ENCODE peak calls at places on chromosome 3, in eight cellular contexts. V is HFF-Myc, N is fibroblast of lung, B is mesothelial cell of epicardium, H is DND-41, G is kidney epithelial cell, E is osteoblast, R is upper lobe of right lung. Q is an unnamed sample.

GRCh38 chr3:48552111-48552911 is 4.3 kb downstream of the PFKFB4 start:
- DNase-seq in H (no peak), B (no peak), R (peak), N (no peak), V (no peak), E (no peak), G (no peak), Q (no peak)

GRCh38 chr3:19342428-19342827 is 194.1 kb downstream of the KCNH8 start:
- DNase-seq in B (no peak), G (no peak), V (no peak), R (no peak), N (no peak), E (no peak), H (no peak), Q (no peak)

GRCh38 chr3:162007722-162008121 is 511.1 kb downstream of the OTOL1 start:
- DNase-seq in H (no peak), R (no peak), B (no peak), E (no peak), V (no peak), G (no peak), N (peak), Q (no peak)

GRCh38 chr3:185750702-185751101 is 74.1 kb downstream of the IGF2BP2 start:
- DNase-seq in V (no peak), N (no peak), H (no peak), B (no peak), G (no peak), R (no peak), E (no peak), Q (no peak)

GRCh38 chr3:46369675-46370132 is 1.0 kb upstream of the CCR5 start:
- DNase-seq in N (no peak), G (no peak), R (no peak), E (no peak), V (no peak), H (no peak), B (no peak), Q (peak)

GRCh38 chr3:152331018-152331541 is 62.4 kb downstream of the MBNL1 start:
- DNase-seq in N (peak), B (no peak), V (peak), H (no peak), G (peak), R (no peak), E (peak), Q (no peak)

GRCh38 chr3:37990527-37990926 is at the start of gene VILL:
- DNase-seq in H (no peak), N (no peak), G (no peak), V (no peak), E (peak), B (no peak), R (peak), Q (no peak)

GRCh38 chr3:3429841-3430240 is 250.3 kb upstream of the CRBN start:
- DNase-seq in N (no peak), E (no peak), V (no peak), G (no peak), R (no peak), B (no peak), H (no peak), Q (no peak)

GRCh38 chr3:191328383-191328962 is 721 bp upstream of the CCDC50 start:
- DNase-seq in N (no peak), G (no peak), B (no peak), H (no peak), V (no peak), R (no peak), E (no peak), Q (no peak)

GRCh38 chr3:56290376-56290775 is 177.9 kb downstream of the ERC2 start:
- DNase-seq in B (no peak), H (no peak), R (no peak), V (no peak), E (no peak), N (no peak), G (no peak), Q (no peak)

GRCh38 chr3:52121813-52122212 is 32.4 kb downstream of the POC1A start:
- DNase-seq in V (no peak), G (no peak), N (no peak), R (no peak), H (no peak), B (no peak), E (no peak), Q (no peak)

GRCh38 chr3:50078622-50079021 is 10.1 kb upstream of the RBM5 start:
- DNase-seq in G (no peak), V (no peak), E (no peak), H (no peak), B (no peak), R (no peak), N (no peak), Q (no peak)

GRCh38 chr3:23238156-23238555 is 35.0 kb downstream of the UBE2E2 start:
- DNase-seq in R (no peak), G (no peak), E (no peak), V (no peak), H (no peak), B (no peak), N (no peak), Q (no peak)

GRCh38 chr3:180467177-180467576 is 134.8 kb upstream of the TTC14 start:
- DNase-seq in V (no peak), B (no peak), H (no peak), E (no peak), R (no peak), G (no peak), N (no peak), Q (no peak)

GRCh38 chr3:145911016-145911415 is 250.0 kb downstream of the PLOD2 start:
- DNase-seq in R (no peak), B (no peak), V (no peak), G (no peak), N (peak), H (no peak), E (no peak), Q (no peak)

GRCh38 chr3:192887047-192887446 is 30.6 kb downstream of the MB21D2 start:
- DNase-seq in V (no peak), E (no peak), B (no peak), G (no peak), N (peak), R (no peak), H (no peak), Q (no peak)

GRCh38 chr3:171374260-171374659 is 85.9 kb downstream of the TNIK start:
- DNase-seq in H (no peak), V (no peak), N (no peak), B (no peak), G (no peak), R (no peak), E (no peak), Q (no peak)

GRCh38 chr3:111087924-111088469 is 16.4 kb downstream of the NECTIN3 start:
- DNase-seq in V (no peak), B (no peak), E (no peak), R (no peak), H (no peak), N (no peak), G (no peak), Q (no peak)

GRCh38 chr3:111956995-111957736 is 21.7 kb upstream of the ABHD10 start:
- DNase-seq in H (no peak), R (no peak), G (no peak), N (peak), V (no peak), B (no peak), E (no peak), Q (no peak)

GRCh38 chr3:146218880-146219866 is 31.7 kb downstream of the PLSCR4 start:
- DNase-seq in B (no peak), N (peak), G (no peak), H (peak), V (no peak), E (peak), R (no peak), Q (peak)

GRCh38 chr3:71156062-71156665 is 427.4 kb downstream of the FOXP1 start:
- DNase-seq in B (no peak), G (no peak), R (no peak), H (no peak), E (no peak), V (no peak), N (no peak), Q (no peak)

GRCh38 chr3:108673988-108674661 is 83.1 kb downstream of the RETNLB start:
- DNase-seq in H (no peak), N (no peak), V (no peak), G (no peak), R (no peak), E (no peak), B (no peak), Q (no peak)

GRCh38 chr3:133274477-133274876 is 125.4 kb upstream of the BFSP2 start:
- DNase-seq in R (no peak), N (no peak), B (no peak), H (no peak), V (no peak), G (no peak), E (no peak), Q (no peak)

GRCh38 chr3:9351709-9352126 is 11.1 kb upstream of the THUMPD3 start:
- DNase-seq in G (peak), R (no peak), V (no peak), H (no peak), N (no peak), E (no peak), B (no peak), Q (no peak)

GRCh38 chr3:62027796-62028195 is 345.6 kb downstream of the FEZF2 start:
- DNase-seq in H (no peak), N (no peak), V (no peak), R (no peak), E (no peak), B (no peak), G (no peak), Q (no peak)
- TF ChIP-seq CTCF in H (no peak), N (no peak), V (no peak), R (no peak), E (no peak), B (no peak), G (no peak), Q (no peak)

GRCh38 chr3:30443756-30444673 is 162.4 kb upstream of the TGFBR2 start:
- DNase-seq in R (no peak), B (no peak), N (no peak), H (no peak), E (no peak), G (no peak), V (no peak), Q (no peak)
- TF ChIP-seq CTCF in R (no peak), B (no peak), N (no peak), H (no peak), E (peak), G (no peak), V (no peak), Q (no peak)

GRCh38 chr3:99789322-99789721 is 28.3 kb upstream of the CMSS1 start:
- DNase-seq in E (peak), H (peak), G (peak), N (peak), R (no peak), V (peak), B (no peak), Q (peak)
- TF ChIP-seq CTCF in E (peak), H (peak), G (peak), N (peak), R (peak), V (peak), B (peak), Q (peak)

DNA sequence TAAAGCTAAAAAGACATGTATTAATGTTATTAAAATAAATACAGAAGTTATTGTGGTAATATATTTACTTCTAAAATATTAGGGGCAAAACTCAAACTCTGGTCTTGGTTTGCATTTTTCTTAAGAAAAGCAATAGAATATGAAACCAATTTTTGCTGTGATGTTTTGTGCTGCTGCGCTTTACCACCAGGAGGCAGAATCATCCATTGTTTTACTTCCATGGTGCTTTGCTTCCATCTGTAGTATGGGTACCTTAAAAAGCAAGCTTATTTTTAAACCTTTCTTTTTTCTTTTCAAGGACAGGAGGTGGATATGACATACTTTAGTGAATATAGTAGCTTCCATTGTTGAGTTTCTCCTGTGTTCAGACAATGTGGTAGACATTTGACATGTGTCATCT is 46.6 kb upstream of the MRPL3 start:
- DNase-seq in N (no peak), H (peak), B (no peak), E (no peak), V (no peak), G (no peak), R (no peak), Q (peak)
- TF ChIP-seq CTCF in N (peak), H (peak), B (peak), E (peak), V (peak), G (peak), R (peak), Q (peak)

DNA sequence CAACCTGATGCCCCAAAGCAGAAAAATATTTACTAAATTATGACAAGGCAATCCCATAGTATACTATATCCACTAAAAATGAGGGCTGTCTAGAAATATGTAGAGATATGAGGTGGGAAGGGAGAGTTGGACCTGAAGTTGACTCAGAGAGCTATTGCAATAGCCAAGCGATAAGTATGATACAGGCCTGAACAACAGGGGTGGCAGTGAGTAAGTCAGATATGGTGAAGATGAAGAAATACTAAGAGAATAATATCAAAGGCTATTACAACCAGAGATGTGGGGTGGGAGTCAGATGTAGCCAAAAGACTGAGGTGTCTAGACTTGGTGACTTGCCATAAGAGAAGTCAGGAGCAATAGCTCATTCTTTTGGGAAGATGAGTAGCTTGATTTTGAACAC is 9.2 kb downstream of the HSPBAP1 start:
- DNase-seq in N (peak), R (no peak), G (no peak), B (no peak), H (no peak), E (peak), V (no peak), Q (no peak)
- TF ChIP-seq CTCF in N (no peak), R (no peak), G (no peak), B (no peak), H (no peak), E (no peak), V (no peak), Q (no peak)

DNA sequence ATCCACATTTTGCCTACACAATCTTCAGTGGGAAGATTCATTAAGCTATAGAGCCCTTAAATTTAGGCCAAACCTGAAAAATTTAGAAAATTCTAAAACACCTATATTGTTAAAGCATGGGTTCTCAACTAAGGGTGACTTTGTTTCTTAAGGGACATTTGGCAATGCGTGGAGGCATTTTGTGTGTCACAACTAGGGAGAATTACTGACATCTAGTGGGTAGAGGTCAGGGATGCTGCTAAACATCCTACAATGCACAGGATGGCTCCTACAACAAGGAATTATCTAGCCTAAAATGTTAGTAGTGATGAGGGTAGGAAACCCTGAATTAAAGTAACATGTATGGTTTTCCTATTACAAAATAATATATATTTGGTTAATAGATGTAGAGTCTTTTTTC is 55.8 kb downstream of the TBC1D5 start:
- DNase-seq in N (peak), B (no peak), G (no peak), E (no peak), R (no peak), H (no peak), V (no peak), Q (no peak)
- TF ChIP-seq CTCF in N (no peak), B (no peak), G (peak), E (peak), R (no peak), H (peak), V (peak), Q (no peak)

Q was measured in activated CD8-positive, alpha-beta T cell treated with anti-CD3 and anti-CD28 coated beads for 36 hours.